ENCODE peak calls at places on chromosome 2, in eight cellular contexts. P is aorta, M is thoracic aorta, B is T-helper 17 cell, Z is pancreas, H is body of pancreas, J is K562, L is gastroesophageal sphincter. E is an unnamed sample.

GRCh38 chr2:1974391-1974790 is 230.1 kb upstream of the PXDN start:
- ATAC-seq in P (peak; percentile 63), M (no peak), B (no peak), Z (peak; percentile 53), H (peak; percentile 74), J (no peak), L (no peak), E (no peak)

GRCh38 chr2:147311058-147311429 is 533.8 kb upstream of the ACVR2A start:
- ATAC-seq in P (no peak), M (no peak), B (no peak), Z (no peak), H (no peak), J (no peak), L (no peak), E (no peak)

GRCh38 chr2:88638123-88638650 is 10.9 kb upstream of the EIF2AK3 start:
- ATAC-seq in P (no peak), M (no peak), B (no peak), Z (no peak), H (no peak), J (no peak), L (no peak), E (no peak)

GRCh38 chr2:48419884-48420511 is 110.0 kb upstream of the STON1 start:
- ATAC-seq in P (peak; percentile 68), M (no peak), B (no peak), Z (peak; percentile 29), H (no peak), J (no peak), L (peak; percentile 19), E (peak; percentile 4)

GRCh38 chr2:46296216-46296839 is 879 bp upstream of the EPAS1 start:
- ATAC-seq in P (no peak), M (no peak), B (no peak), Z (peak; percentile 1), H (no peak), J (no peak), L (peak; percentile 1), E (peak; percentile 8)

GRCh38 chr2:209872675-209873074 is 101.0 kb downstream of the UNC80 start:
- ATAC-seq in P (no peak), M (no peak), B (no peak), Z (no peak), H (peak; percentile 30), J (no peak), L (peak; percentile 55), E (peak; percentile 48)

GRCh38 chr2:241762933-241763369 is 13.7 kb upstream of the GAL3ST2 start:
- ATAC-seq in P (no peak), M (no peak), B (peak; percentile 85), Z (peak; percentile 32), H (no peak), J (peak; percentile 77), L (no peak), E (peak; percentile 28)

GRCh38 chr2:231671617-231672350 is 36.5 kb upstream of the PTMA start:
- ATAC-seq in P (no peak), M (no peak), B (peak; percentile 15), Z (no peak), H (no peak), J (no peak), L (no peak), E (peak; percentile 29)

GRCh38 chr2:15729709-15730544 is 138.3 kb downstream of the DDX1 start:
- ATAC-seq in P (no peak), M (no peak), B (no peak), Z (no peak), H (no peak), J (no peak), L (no peak), E (no peak)

GRCh38 chr2:177201919-177202346 is 10.7 kb upstream of the HNRNPA3 start:
- ATAC-seq in P (no peak), M (no peak), B (no peak), Z (no peak), H (no peak), J (peak; percentile 34), L (no peak), E (no peak)

GRCh38 chr2:241619602-241620418 is 17.1 kb downstream of the THAP4 start:
- ATAC-seq in P (no peak), M (no peak), B (no peak), Z (no peak), H (no peak), J (no peak), L (no peak), E (peak; percentile 9)

GRCh38 chr2:156727867-156728266 is 291.7 kb downstream of the GPD2 start:
- ATAC-seq in P (no peak), M (no peak), B (no peak), Z (no peak), H (no peak), J (no peak), L (no peak), E (no peak)

GRCh38 chr2:64260093-64260808 is 116.0 kb upstream of the PELI1 start:
- ATAC-seq in P (no peak), M (no peak), B (no peak), Z (no peak), H (no peak), J (no peak), L (no peak), E (no peak)

GRCh38 chr2:10880586-10881321 is 31.0 kb upstream of the KCNF1 start:
- ATAC-seq in P (no peak), M (no peak), B (no peak), Z (no peak), H (no peak), J (peak; percentile 55), L (no peak), E (no peak)

GRCh38 chr2:235098736-235099494 is 147.1 kb downstream of the SH3BP4 start:
- ATAC-seq in P (no peak), M (no peak), B (no peak), Z (peak; percentile 54), H (peak; percentile 64), J (no peak), L (no peak), E (no peak)

GRCh38 chr2:3662239-3662638 is 4.2 kb downstream of the ALLC start:
- ATAC-seq in P (no peak), M (no peak), B (no peak), Z (no peak), H (no peak), J (peak; percentile 21), L (no peak), E (peak; percentile 50)

GRCh38 chr2:238220892-238221521 is 17.5 kb upstream of the ILKAP start:
- ATAC-seq in P (peak; percentile 46), M (peak; percentile 24), B (peak; percentile 44), Z (peak; percentile 74), H (peak; percentile 31), J (no peak), L (peak; percentile 61), E (no peak)

GRCh38 chr2:1081411-1082225 is 131.0 kb downstream of the SNTG2 start:
- ATAC-seq in P (peak; percentile 31), M (no peak), B (no peak), Z (peak; percentile 80), H (no peak), J (no peak), L (no peak), E (peak; percentile 68)